ENCODE peak calls at places on chromosomes 3 and 15, in seven cellular contexts. B is gastrocnemius medialis, Z is GM13977, O is skeletal muscle cell, A is uterus, T is nephron progenitor cell, S is KBM-7. E is an unnamed sample.

GRCh38 chr3:16066975-16067374 is 107.5 kb upstream of the GALNT15 start:
- DNase-seq in O (peak), A (no peak), S (no peak), Z (no peak), B (no peak), T (no peak), E (no peak)

GRCh38 chr15:58498821-58499580 is 67.2 kb downstream of the LIPC start:
- DNase-seq in S (no peak), O (peak), B (no peak), A (no peak), T (no peak), Z (no peak), E (no peak)

GRCh38 chr3:14925729-14926591 is 21.4 kb upstream of the NR2C2 start:
- DNase-seq in A (no peak), Z (peak), T (peak), B (no peak), O (peak), S (peak), E (peak)

GRCh38 chr15:57516327-57517026 is 75.2 kb upstream of the MYZAP start:
- DNase-seq in B (no peak), S (no peak), O (no peak), T (no peak), Z (no peak), A (no peak), E (no peak)

GRCh38 chr3:126127904-126128303 is 44.0 kb upstream of the SLC41A3 start:
- DNase-seq in S (no peak), O (no peak), Z (no peak), A (no peak), T (peak), B (peak), E (no peak)

GRCh38 chr3:183930069-183930468 is 45.4 kb upstream of the PARL start:
- DNase-seq in T (no peak), A (no peak), O (no peak), S (no peak), B (no peak), Z (no peak), E (no peak)

GRCh38 chr3:129567176-129567705 is 24.3 kb downstream of the H1-8 start:
- DNase-seq in T (no peak), O (no peak), Z (no peak), B (no peak), S (no peak), A (peak), E (no peak)

GRCh38 chr3:11607816-11608215 is 35.9 kb downstream of the VGLL4 start:
- DNase-seq in T (no peak), S (peak), O (no peak), B (no peak), A (no peak), Z (no peak), E (no peak)

GRCh38 chr3:72413228-72413627 is 435.0 kb downstream of the SHQ1 start:
- DNase-seq in T (no peak), B (no peak), O (no peak), Z (no peak), S (no peak), A (no peak), E (no peak)

GRCh38 chr3:44104668-44105321 is 136.9 kb upstream of the TOPAZ1 start:
- DNase-seq in T (no peak), S (peak), O (peak), A (no peak), Z (peak), B (no peak), E (peak)

GRCh38 chr3:52983336-52983807 is 62.5 kb downstream of the SFMBT1 start:
- DNase-seq in B (no peak), O (no peak), S (peak), Z (peak), A (no peak), T (no peak), E (peak)

GRCh38 chr15:64865998-64866520 is 24.3 kb downstream of the PLEKHO2 start:
- DNase-seq in A (no peak), O (peak), B (no peak), S (no peak), T (no peak), Z (no peak), E (no peak)

GRCh38 chr3:46092704-46093085 is 65.4 kb upstream of the XCR1 start:
- DNase-seq in Z (peak), A (no peak), B (no peak), T (no peak), O (no peak), S (peak), E (peak)

GRCh38 chr3:42317137-42317536 is 51.2 kb upstream of the CCK start:
- DNase-seq in T (no peak), Z (no peak), S (no peak), O (no peak), B (no peak), A (no peak), E (no peak)

GRCh38 chr15:22979699-22980188 is 424 bp downstream of the CYFIP1 start:
- DNase-seq in Z (peak), B (no peak), O (no peak), S (no peak), A (peak), T (peak), E (no peak)

GRCh38 chr3:174116421-174116820 is 718.9 kb downstream of the NLGN1 start:
- DNase-seq in O (peak), T (no peak), S (no peak), A (no peak), B (no peak), Z (no peak), E (no peak)

GRCh38 chr3:115341208-115341607 is 194.1 kb upstream of the ZBTB20 start:
- DNase-seq in Z (no peak), S (no peak), A (no peak), T (no peak), O (peak), B (no peak), E (no peak)

GRCh38 chr15:34608517-34608916 is 25.1 kb upstream of the GOLGA8B start:
- DNase-seq in A (no peak), Z (no peak), T (no peak), O (no peak), B (no peak), S (no peak), E (no peak)

GRCh38 chr3:126442099-126442848 is 33.4 kb downstream of the ZXDC start:
- DNase-seq in O (no peak), A (peak), Z (no peak), T (no peak), B (no peak), S (no peak), E (no peak)